ENCODE peak calls at places on chromosome 10, in six cellular contexts. I, Z, S, G, H and X are unnamed samples.
A peak's percentile ranks its signal among the peaks of the same experiment; 100 is the strongest.

GRCh38 chr10:12644380-12645144 is 295.2 kb downstream of the CAMK1D start:
- DNase-seq in Z (no peak), H (no peak), G (no peak), I (no peak), S (no peak), X (no peak)

GRCh38 chr10:97371696-97372095 is 29.4 kb downstream of the RRP12 start:
- DNase-seq in I (no peak), S (no peak), H (no peak), G (no peak), Z (no peak), X (no peak)

GRCh38 chr10:132915411-132915810 is 27.0 kb downstream of the CFAP46 start:
- DNase-seq in H (peak; percentile 49), S (no peak), G (no peak), I (no peak), Z (no peak), X (no peak)

GRCh38 chr10:86693721-86694369 is 25.5 kb downstream of the LDB3 start:
- DNase-seq in S (no peak), G (peak; percentile 47), Z (peak; percentile 28), H (no peak), I (peak; percentile 60), X (no peak)

GRCh38 chr10:36188054-36188453 is 546.0 kb upstream of the FZD8 start:
- DNase-seq in G (no peak), I (no peak), Z (no peak), H (no peak), S (peak; percentile 22), X (no peak)

GRCh38 chr10:15391491-15391890 is 20.4 kb upstream of the FAM171A1 start:
- DNase-seq in H (no peak), G (no peak), S (no peak), Z (no peak), I (no peak), X (no peak)

GRCh38 chr10:53314856-53315255 is 542.3 kb upstream of the MBL2 start:
- DNase-seq in S (no peak), G (no peak), H (no peak), I (no peak), Z (peak; percentile 11), X (no peak)

GRCh38 chr10:50575477-50576244 is 48.1 kb downstream of the SGMS1 start:
- DNase-seq in I (no peak), H (no peak), G (no peak), S (no peak), Z (no peak), X (no peak)

GRCh38 chr10:97210576-97210975 is 24.8 kb upstream of the SLIT1 start:
- DNase-seq in S (peak; percentile 53), Z (peak; percentile 73), I (peak; percentile 82), G (peak; percentile 70), H (peak; percentile 78), X (peak; percentile 70)

GRCh38 chr10:122845783-122846332 is at the start of gene CUZD1:
- DNase-seq in S (no peak), I (no peak), H (no peak), Z (no peak), G (peak; percentile 97), X (no peak)

GRCh38 chr10:69362471-69362954 is 54.2 kb downstream of the TACR2 start:
- DNase-seq in H (no peak), G (peak; percentile 44), S (peak; percentile 77), I (no peak), Z (peak; percentile 28), X (peak; percentile 84)

GRCh38 chr10:76717141-76717540 is 920.5 kb downstream of the KCNMA1 start:
- DNase-seq in H (no peak), G (no peak), Z (no peak), I (no peak), S (no peak), X (no peak)

GRCh38 chr10:58424176-58424575 is 39.0 kb downstream of the TFAM start:
- DNase-seq in H (no peak), S (no peak), Z (no peak), G (no peak), I (no peak), X (no peak)

GRCh38 chr10:108632044-108632443 is 1291.3 kb downstream of the XPNPEP1 start:
- DNase-seq in G (no peak), S (no peak), Z (no peak), H (no peak), I (no peak), X (no peak)

GRCh38 chr10:43040482-43041256 is 36.2 kb upstream of the RET start:
- DNase-seq in H (peak; percentile 58), G (no peak), Z (no peak), I (peak; percentile 43), S (no peak), X (peak; percentile 14)

GRCh38 chr10:123331438-123331837 is 177.2 kb downstream of the BUB3 start:
- DNase-seq in S (no peak), H (no peak), I (no peak), Z (no peak), G (no peak), X (no peak)

GRCh38 chr10:130430852-130431704 is 294.9 kb downstream of the GLRX3 start:
- DNase-seq in Z (no peak), G (no peak), I (peak; percentile 11), S (no peak), H (peak; percentile 48), X (no peak)

GRCh38 chr10:102670065-102670400 is 25.8 kb downstream of the TRIM8 start:
- DNase-seq in S (no peak), Z (no peak), H (no peak), G (no peak), I (no peak), X (no peak)
- TF ChIP-seq CTCF in S (no peak), Z (no peak), H (no peak), G (peak; percentile 3), I (peak; percentile 1), X (peak; percentile 15)

GRCh38 chr10:73647875-73648228 is 6.6 kb upstream of the MYOZ1 start:
- DNase-seq in Z (no peak), H (no peak), S (no peak), I (no peak), G (no peak), X (no peak)
- H3K4me3 ChIP-seq in Z (no peak overlapping the region), H (peak overlapping the region; percentile 79), S (peak overlapping the region; percentile 45), I (peak overlapping the region; percentile 68), G (peak overlapping the region; percentile 74), X (peak overlapping the region; percentile 59)

GRCh38 chr10:99916776-99917175 is 93.0 kb downstream of the DNMBP start:
- DNase-seq in G (no peak), H (no peak), S (no peak), Z (no peak), I (no peak), X (no peak)

GRCh38 chr10:99915414-99915813 is 94.3 kb downstream of the DNMBP start:
- DNase-seq in H (no peak), Z (no peak), G (no peak), I (no peak), S (no peak), X (no peak)

GRCh38 chr10:99912057-99912456 is 97.7 kb downstream of the DNMBP start:
- DNase-seq in I (no peak), G (no peak), H (no peak), Z (no peak), S (no peak), X (no peak)

GRCh38 chr10:99914236-99914635 is 95.5 kb downstream of the DNMBP start:
- DNase-seq in Z (no peak), H (no peak), G (no peak), I (no peak), S (no peak), X (no peak)

GRCh38 chr10:99913831-99914235 is 95.9 kb downstream of the DNMBP start:
- DNase-seq in G (peak; percentile 80), S (no peak), I (no peak), Z (peak; percentile 36), H (no peak), X (peak; percentile 46)
- TF ChIP-seq CTCF in G (peak; percentile 48), S (no peak), I (no peak), Z (no peak), H (no peak), X (no peak)

DNA sequence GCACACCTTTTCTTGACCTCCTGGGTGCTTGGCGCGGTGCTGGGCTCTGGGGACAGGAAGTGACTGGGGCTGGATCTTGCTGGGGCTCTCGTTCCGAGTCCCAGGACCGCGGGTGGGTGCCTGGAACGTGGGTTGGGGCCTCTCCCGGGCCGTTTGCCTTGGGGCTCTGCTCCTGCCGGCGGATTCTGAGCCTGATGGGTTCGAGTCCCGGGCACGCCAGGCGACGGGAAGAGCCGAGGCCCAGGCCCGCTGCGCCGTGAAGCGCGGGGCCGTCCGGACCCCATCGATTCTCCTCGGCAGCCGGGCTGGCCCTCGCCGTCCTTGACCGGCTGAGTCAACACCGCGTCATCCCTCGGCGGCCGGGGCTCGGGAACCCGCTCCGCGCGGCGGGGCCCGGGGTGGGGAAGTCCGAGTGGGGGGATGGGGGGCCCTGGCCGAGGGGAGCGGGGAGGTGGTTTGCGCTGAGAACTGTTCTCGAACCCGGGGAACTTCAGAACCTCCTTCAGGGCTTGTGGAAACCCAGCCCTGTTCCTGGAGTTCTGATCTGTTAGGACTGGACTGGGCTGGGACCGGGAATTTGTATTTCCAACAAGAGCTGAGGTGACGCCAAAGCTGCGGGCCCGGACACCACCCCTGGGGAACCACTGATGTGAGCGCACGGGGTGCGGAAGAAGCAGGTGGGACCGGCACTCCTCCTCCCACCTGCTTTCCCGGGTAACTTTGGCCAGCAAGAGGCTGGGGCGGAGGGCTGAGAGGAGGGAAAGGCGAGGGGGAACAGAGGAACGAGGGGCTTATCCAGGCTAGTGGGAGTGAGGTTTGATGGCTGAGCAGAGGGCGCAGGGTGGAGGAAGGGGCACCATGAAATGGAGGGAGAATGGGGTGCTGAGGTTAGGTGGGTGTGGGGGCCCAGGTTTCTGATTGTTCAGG is 6.2 kb downstream of the HHEX start:
- DNase-seq in I (no peak), H (peak; percentile 64), S (no peak), G (peak; percentile 39), Z (no peak), X (no peak)
- H3K4me3 ChIP-seq in I (no peak overlapping the region), H (no peak overlapping the region), S (no peak overlapping the region), G (no peak overlapping the region), Z (peak overlapping the region; percentile 30), X (no peak overlapping the region)